ENCODE peak calls at places on chromosome 14, in four cellular contexts. H, V, F and Y are unnamed samples.

GRCh38 chr14:90058876-90059458 is 2.8 kb upstream of the KCNK13 start:
- DNase-seq in H (peak), V (no peak), F (no peak), Y (no peak)

GRCh38 chr14:102949062-102949800 is 26.8 kb downstream of the AMN start:
- DNase-seq in H (no peak), V (peak), F (no peak), Y (no peak)

GRCh38 chr14:34023824-34024767 is 73.2 kb upstream of the EGLN3 start:
- DNase-seq in H (no peak), V (no peak), F (no peak), Y (no peak)

GRCh38 chr14:60487211-60487610 is 1.3 kb upstream of the C14orf39 start:
- DNase-seq in H (no peak), V (no peak), F (no peak), Y (no peak)

GRCh38 chr14:55129086-55129427 is at the start of gene LGALS3:
- DNase-seq in H (peak), V (peak), F (no peak), Y (peak)

GRCh38 chr14:64303471-64303917 is 9.3 kb upstream of the ESR2 start:
- DNase-seq in H (peak), V (no peak), F (peak), Y (no peak)

GRCh38 chr14:104086661-104087461 is 1.4 kb downstream of the ASPG start:
- DNase-seq in H (no peak), V (peak), F (no peak), Y (no peak)

GRCh38 chr14:54685286-54685845 is 118.4 kb downstream of the SAMD4A start:
- DNase-seq in H (no peak), V (no peak), F (no peak), Y (no peak)

GRCh38 chr14:77459072-77459723 is 1.3 kb downstream of the AHSA1 start:
- DNase-seq in H (peak), V (no peak), F (peak), Y (no peak)

GRCh38 chr14:23366163-23366921 is 1.4 kb upstream of the EFS start:
- DNase-seq in H (no peak), V (peak), F (no peak), Y (peak)

GRCh38 chr14:32697704-32698103 is 241.0 kb upstream of the NPAS3 start:
- DNase-seq in H (peak), V (no peak), F (no peak), Y (no peak)

GRCh38 chr14:59133202-59133601 is 55.3 kb upstream of the DAAM1 start:
- DNase-seq in H (no peak), V (no peak), F (no peak), Y (no peak)
- TF ChIP-seq CTCF in H (no peak), V (no peak), F (no peak), Y (no peak)

DNA sequence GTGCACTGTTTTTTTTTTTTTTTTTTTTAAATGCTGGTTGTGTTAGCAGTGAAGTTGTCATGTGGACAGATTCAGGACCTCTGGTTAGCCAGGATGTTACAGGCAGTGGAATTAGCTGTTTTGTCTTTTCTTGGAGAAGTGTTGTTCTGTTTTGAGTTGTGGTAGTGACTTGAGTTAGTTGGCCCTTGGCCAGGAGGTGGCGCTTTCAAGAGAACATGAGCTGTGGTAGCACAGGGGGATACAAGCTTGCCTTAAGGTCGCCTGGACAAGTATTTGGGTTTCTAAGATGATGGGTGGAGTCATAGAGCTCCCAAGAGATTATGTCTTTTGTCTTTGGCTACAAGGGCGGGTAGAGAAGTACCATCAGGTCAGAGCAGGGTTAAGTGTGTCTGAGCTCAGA is 33.3 kb upstream of the CCDC198 start:
- DNase-seq in H (peak), V (no peak), F (no peak), Y (no peak)
- TF ChIP-seq CTCF in H (no peak), V (no peak), F (no peak), Y (no peak)

GRCh38 chr14:99479903-99480855 is 480 bp downstream of the SETD3 start:
- DNase-seq in H (peak), V (peak), F (no peak), Y (peak)
- TF ChIP-seq CTCF in H (no peak), V (no peak), F (peak), Y (peak)

GRCh38 chr14:41922014-41922413 is 315.3 kb downstream of the LRFN5 start:
- DNase-seq in H (no peak), V (no peak), F (no peak), Y (no peak)

GRCh38 chr14:41925409-41925808 is 318.7 kb downstream of the LRFN5 start:
- DNase-seq in H (peak), V (no peak), F (no peak), Y (no peak)
- TF ChIP-seq CTCF in H (peak), V (no peak), F (peak), Y (no peak)

GRCh38 chr14:68977137-68977740 is 1.9 kb downstream of the ACTN1 start:
- DNase-seq in H (no peak), V (no peak), F (no peak), Y (no peak)

GRCh38 chr14:68977741-68978549 is 1.2 kb downstream of the ACTN1 start:
- DNase-seq in H (peak), V (peak), F (peak), Y (peak)

GRCh38 chr14:68975667-68976066 is 3.4 kb downstream of the ACTN1 start:
- DNase-seq in H (peak), V (no peak), F (no peak), Y (no peak)

GRCh38 chr14:68974759-68975347 is 4.2 kb downstream of the ACTN1 start:
- DNase-seq in H (no peak), V (no peak), F (no peak), Y (no peak)

GRCh38 chr14:68976160-68977067 is 2.7 kb downstream of the ACTN1 start:
- DNase-seq in H (peak), V (peak), F (no peak), Y (no peak)
- TF ChIP-seq CTCF in H (no peak), V (no peak), F (no peak), Y (no peak)

DNA sequence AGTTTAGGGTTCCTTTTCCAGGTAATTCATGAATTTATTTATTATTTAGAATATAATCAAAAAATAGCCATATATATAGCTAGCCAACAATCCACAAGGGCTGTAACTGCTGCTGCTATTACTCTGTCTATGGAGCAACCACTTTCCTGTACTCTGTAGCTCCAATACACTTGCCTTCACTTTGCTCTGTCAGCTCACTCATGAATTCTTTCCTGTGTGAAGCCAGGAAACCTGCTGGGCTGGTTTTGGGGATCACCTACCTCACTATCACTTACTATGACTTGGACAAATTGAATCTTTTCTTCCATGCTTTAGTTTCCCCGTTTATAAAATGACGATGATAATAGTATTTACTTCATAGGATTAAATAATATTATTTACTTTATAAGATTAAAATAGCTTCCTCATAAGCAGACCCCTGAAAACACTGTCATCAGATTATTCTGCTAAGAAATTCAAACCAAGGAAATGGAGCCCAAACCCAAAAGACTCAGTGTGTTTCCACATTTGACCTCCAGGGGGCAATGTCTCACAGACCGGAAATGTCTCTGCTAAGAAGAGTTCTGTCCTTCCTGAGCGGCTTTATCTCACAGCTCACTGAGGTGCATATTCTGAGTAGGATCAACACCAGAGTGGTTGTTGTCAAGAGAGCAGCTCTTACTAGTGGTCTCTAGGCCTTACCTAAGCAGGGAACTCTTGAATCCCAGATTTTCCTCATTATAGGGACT is 457.1 kb downstream of the DAD1 start:
- DNase-seq in H (peak), V (no peak), F (no peak), Y (no peak)
- TF ChIP-seq CTCF in H (peak), V (peak), F (peak), Y (peak)

GRCh38 chr14:75501080-75501479 is 21.2 kb upstream of the BATF start:
- DNase-seq in H (no peak), V (no peak), F (no peak), Y (no peak)
- TF ChIP-seq CTCF in H (no peak), V (no peak), F (no peak), Y (no peak)

GRCh38 chr14:92510972-92511371 is 2.6 kb upstream of the RIN3 start:
- DNase-seq in H (peak), V (no peak), F (no peak), Y (no peak)
- TF ChIP-seq CTCF in H (no peak), V (no peak), F (no peak), Y (no peak)

GRCh38 chr14:61737913-61738312 is 24.3 kb upstream of the SNAPC1 start:
- DNase-seq in H (no peak), V (no peak), F (no peak), Y (no peak)
- TF ChIP-seq CTCF in H (no peak), V (no peak), F (no peak), Y (no peak)